ENCODE peak calls at places on chromosome 3, in nine cellular contexts. Y is stimulated activated CD4-positive, alpha-beta T cell treated with anti-CD3 and anti-CD28 coated beads, TNF-alpha, amount 100 ng/mL, for 4 hours; R is right atrium auricular region; G is choroid plexus epithelial cell; J is AG09309; H is occipital lobe; D is H54; W is GM10248; N is fibroblast of gingiva. F is an unnamed sample.

GRCh38 chr3:59425371-59425770 is 375.5 kb upstream of the CFAP20DC start:
- DNase-seq in Y (no peak), R (no peak), G (peak; percentile 97), J (peak; percentile 24), H (no peak), D (no peak), W (no peak), N (peak; percentile 66), F (no peak)

GRCh38 chr3:129305592-129306091 is 27.0 kb downstream of the HMCES start:
- DNase-seq in Y (no peak), R (peak; percentile 93), G (peak; percentile 89), J (peak; percentile 57), H (peak; percentile 6), D (no peak), W (peak; percentile 67), N (peak; percentile 82), F (no peak)

GRCh38 chr3:171776411-171776810 is 33.9 kb downstream of the PLD1 start:
- DNase-seq in Y (no peak), R (no peak), G (no peak), J (no peak), H (peak; percentile 16), D (no peak), W (no peak), N (no peak), F (no peak)

GRCh38 chr3:133377396-133377795 is 22.5 kb upstream of the BFSP2 start:
- DNase-seq in Y (no peak), R (no peak), G (peak; percentile 82), J (peak; percentile 18), H (no peak), D (no peak), W (no peak), N (peak; percentile 32), F (no peak)

GRCh38 chr3:27425896-27426565 is 56.8 kb upstream of the NEK10 start:
- DNase-seq in Y (no peak), R (no peak), G (no peak), J (no peak), H (no peak), D (no peak), W (no peak), N (peak; percentile 14), F (no peak)

GRCh38 chr3:126355777-126356372 is 1.3 kb downstream of the KLF15 start:
- DNase-seq in Y (no peak), R (peak; percentile 100), G (peak; percentile 86), J (no peak), H (peak; percentile 90), D (no peak), W (peak; percentile 41), N (peak; percentile 97), F (no peak)

GRCh38 chr3:132549890-132550578 is 47.0 kb upstream of the ACKR4 start:
- DNase-seq in Y (no peak), R (no peak), G (peak; percentile 87), J (peak; percentile 39), H (no peak), D (peak; percentile 11), W (peak; percentile 33), N (peak; percentile 55), F (no peak)

GRCh38 chr3:134052370-134052769 is 22.6 kb upstream of the SLCO2A1 start:
- DNase-seq in Y (no peak), R (no peak), G (no peak), J (no peak), H (no peak), D (no peak), W (no peak), N (no peak), F (no peak)

GRCh38 chr3:10285307-10285706 is 7.4 kb downstream of the GHRL start:
- DNase-seq in Y (no peak), R (no peak), G (no peak), J (no peak), H (no peak), D (no peak), W (no peak), N (no peak), F (no peak)

GRCh38 chr3:72230774-72231379 is 445.9 kb upstream of the PROK2 start:
- DNase-seq in Y (no peak), R (no peak), G (no peak), J (peak; percentile 82), H (no peak), D (no peak), W (no peak), N (peak; percentile 49), F (no peak)

GRCh38 chr3:25291524-25291923 is 136.5 kb upstream of the RARB start:
- DNase-seq in Y (no peak), R (no peak), G (no peak), J (no peak), H (no peak), D (no peak), W (no peak), N (no peak), F (no peak)

GRCh38 chr3:3551976-3552375 is 247.3 kb upstream of the LRRN1 start:
- DNase-seq in Y (no peak), R (no peak), G (no peak), J (no peak), H (no peak), D (no peak), W (no peak), N (no peak), F (no peak)

GRCh38 chr3:183182732-183183610 is 20.4 kb upstream of the LAMP3 start:
- DNase-seq in Y (no peak), R (peak; percentile 52), G (no peak), J (no peak), H (no peak), D (no peak), W (no peak), N (peak; percentile 41), F (no peak)

GRCh38 chr3:79415351-79415750 is 352.4 kb downstream of the ROBO1 start:
- DNase-seq in Y (no peak), R (no peak), G (peak; percentile 79), J (no peak), H (no peak), D (no peak), W (no peak), N (no peak), F (no peak)

GRCh38 chr3:36698314-36698713 is 66.0 kb downstream of the DCLK3 start:
- DNase-seq in Y (no peak), R (no peak), G (no peak), J (no peak), H (no peak), D (no peak), W (no peak), N (no peak), F (no peak)

GRCh38 chr3:169090559-169090958 is 573.0 kb downstream of the MECOM start:
- DNase-seq in Y (no peak), R (no peak), G (peak; percentile 74), J (no peak), H (no peak), D (no peak), W (no peak), N (no peak), F (no peak)

GRCh38 chr3:162992741-162993140 is 1496.1 kb downstream of the OTOL1 start:
- DNase-seq in Y (no peak), R (no peak), G (no peak), J (no peak), H (no peak), D (no peak), W (no peak), N (no peak), F (no peak)

GRCh38 chr3:120567370-120568197 is 28.6 kb upstream of the NDUFB4 start:
- DNase-seq in Y (no peak), R (no peak), G (peak; percentile 73), J (no peak), H (no peak), D (no peak), W (no peak), N (peak; percentile 29), F (no peak)

GRCh38 chr3:154758109-154758868 is 321.8 kb upstream of the MME start:
- DNase-seq in Y (no peak), R (no peak), G (peak; percentile 66), J (peak; percentile 24), H (no peak), D (no peak), W (no peak), N (peak; percentile 51), F (no peak)

GRCh38 chr3:9695322-9695721 is 8.3 kb upstream of the CPNE9 start:
- DNase-seq in Y (no peak), R (no peak), G (no peak), J (no peak), H (no peak), D (no peak), W (no peak), N (no peak), F (no peak)

GRCh38 chr3:127275287-127275781 is 12.5 kb downstream of the PRR20G start:
- DNase-seq in Y (no peak), R (no peak), G (no peak), J (peak; percentile 46), H (no peak), D (no peak), W (no peak), N (peak; percentile 17), F (no peak)